ENCODE peak calls at places on chromosomes 6 and 20, in eight cellular contexts. One of them, this sample, is unnamed.
A peak's percentile ranks its signal among the peaks of the same experiment; 100 is the strongest.

GRCh38 chr6:73713426-73714147 is 17.6 kb downstream of the CD109 start:
- DNase-seq in AG08395: no peak
- DNase-seq in cerebellar nuclear complex: no peak
- DNase-seq in activated T-helper 2 cell treated with anti-CD3 and anti-CD28 coated beads, Interferon-gamma antibody, Interleukin-2, Interleukin-4, amounts not matched to agents 10 μg/mL and 5 μg/mL and 100 μg/mL, durations not matched to agents 14 hours and 24 hours and 36 hours: no peak
- DNase-seq in ELF-1: no peak
- DNase-seq in germinal center: no peak
- DNase-seq in NCI-H345: no peak
- DNase-seq in stimulated activated CD8-positive, alpha-beta memory T cell treated with anti-CD3 and anti-CD28 coated beads, Interleukin-7, amount 100 ng/mL, for 1 hour: no peak
- DNase-seq in this sample: no peak

GRCh38 chr6:100803264-100803663 is 77.9 kb downstream of the ASCC3 start:
- DNase-seq in NCI-H345: no peak
- DNase-seq in activated T-helper 2 cell treated with anti-CD3 and anti-CD28 coated beads, Interferon-gamma antibody, Interleukin-2, Interleukin-4, amounts not matched to agents 10 μg/mL and 5 μg/mL and 100 μg/mL, durations not matched to agents 14 hours and 24 hours and 36 hours: no peak
- DNase-seq in AG08395: no peak
- DNase-seq in ELF-1: no peak
- DNase-seq in stimulated activated CD8-positive, alpha-beta memory T cell treated with anti-CD3 and anti-CD28 coated beads, Interleukin-7, amount 100 ng/mL, for 1 hour: no peak
- DNase-seq in cerebellar nuclear complex: no peak
- DNase-seq in germinal center: no peak
- DNase-seq in this sample: no peak

GRCh38 chr20:54132612-54133433 is 41.0 kb downstream of the CYP24A1 start:
- DNase-seq in NCI-H345: no peak
- DNase-seq in AG08395: peak; percentile 84
- DNase-seq in cerebellar nuclear complex: no peak
- DNase-seq in germinal center: no peak
- DNase-seq in ELF-1: peak; percentile 48
- DNase-seq in stimulated activated CD8-positive, alpha-beta memory T cell treated with anti-CD3 and anti-CD28 coated beads, Interleukin-7, amount 100 ng/mL, for 1 hour: no peak
- DNase-seq in activated T-helper 2 cell treated with anti-CD3 and anti-CD28 coated beads, Interferon-gamma antibody, Interleukin-2, Interleukin-4, amounts not matched to agents 10 μg/mL and 5 μg/mL and 100 μg/mL, durations not matched to agents 14 hours and 24 hours and 36 hours: no peak
- DNase-seq in this sample: no peak

GRCh38 chr6:6556738-6557503 is 31.6 kb upstream of the LY86 start:
- DNase-seq in cerebellar nuclear complex: no peak
- DNase-seq in AG08395: peak; percentile 32
- DNase-seq in stimulated activated CD8-positive, alpha-beta memory T cell treated with anti-CD3 and anti-CD28 coated beads, Interleukin-7, amount 100 ng/mL, for 1 hour: no peak
- DNase-seq in ELF-1: peak; percentile 79
- DNase-seq in NCI-H345: peak; percentile 1
- DNase-seq in activated T-helper 2 cell treated with anti-CD3 and anti-CD28 coated beads, Interferon-gamma antibody, Interleukin-2, Interleukin-4, amounts not matched to agents 10 μg/mL and 5 μg/mL and 100 μg/mL, durations not matched to agents 14 hours and 24 hours and 36 hours: no peak
- DNase-seq in germinal center: peak; percentile 69
- DNase-seq in this sample: peak; percentile 26

GRCh38 chr6:35725721-35726438 is 11.0 kb upstream of the ARMC12 start:
- DNase-seq in ELF-1: peak; percentile 14
- DNase-seq in activated T-helper 2 cell treated with anti-CD3 and anti-CD28 coated beads, Interferon-gamma antibody, Interleukin-2, Interleukin-4, amounts not matched to agents 10 μg/mL and 5 μg/mL and 100 μg/mL, durations not matched to agents 14 hours and 24 hours and 36 hours: no peak
- DNase-seq in stimulated activated CD8-positive, alpha-beta memory T cell treated with anti-CD3 and anti-CD28 coated beads, Interleukin-7, amount 100 ng/mL, for 1 hour: no peak
- DNase-seq in germinal center: no peak
- DNase-seq in cerebellar nuclear complex: no peak
- DNase-seq in NCI-H345: no peak
- DNase-seq in AG08395: no peak
- DNase-seq in this sample: no peak

GRCh38 chr6:73451166-73452106 is 661 bp downstream of the CGAS start:
- DNase-seq in cerebellar nuclear complex: no peak
- DNase-seq in germinal center: peak; percentile 56
- DNase-seq in ELF-1: peak; percentile 78
- DNase-seq in stimulated activated CD8-positive, alpha-beta memory T cell treated with anti-CD3 and anti-CD28 coated beads, Interleukin-7, amount 100 ng/mL, for 1 hour: no peak
- DNase-seq in AG08395: peak; percentile 39
- DNase-seq in activated T-helper 2 cell treated with anti-CD3 and anti-CD28 coated beads, Interferon-gamma antibody, Interleukin-2, Interleukin-4, amounts not matched to agents 10 μg/mL and 5 μg/mL and 100 μg/mL, durations not matched to agents 14 hours and 24 hours and 36 hours: peak; percentile 37
- DNase-seq in NCI-H345: peak; percentile 39
- DNase-seq in this sample: peak; percentile 22

GRCh38 chr6:47733879-47734558 is 35.6 kb downstream of the ADGRF4 start:
- DNase-seq in germinal center: peak; percentile 34
- DNase-seq in cerebellar nuclear complex: peak; percentile 8
- DNase-seq in AG08395: no peak
- DNase-seq in activated T-helper 2 cell treated with anti-CD3 and anti-CD28 coated beads, Interferon-gamma antibody, Interleukin-2, Interleukin-4, amounts not matched to agents 10 μg/mL and 5 μg/mL and 100 μg/mL, durations not matched to agents 14 hours and 24 hours and 36 hours: no peak
- DNase-seq in NCI-H345: peak; percentile 36
- DNase-seq in ELF-1: peak; percentile 30
- DNase-seq in stimulated activated CD8-positive, alpha-beta memory T cell treated with anti-CD3 and anti-CD28 coated beads, Interleukin-7, amount 100 ng/mL, for 1 hour: no peak
- DNase-seq in this sample: no peak

GRCh38 chr6:44397424-44398169 is 10.1 kb downstream of the CDC5L start:
- DNase-seq in NCI-H345: no peak
- DNase-seq in cerebellar nuclear complex: no peak
- DNase-seq in AG08395: no peak
- DNase-seq in stimulated activated CD8-positive, alpha-beta memory T cell treated with anti-CD3 and anti-CD28 coated beads, Interleukin-7, amount 100 ng/mL, for 1 hour: no peak
- DNase-seq in ELF-1: no peak
- DNase-seq in activated T-helper 2 cell treated with anti-CD3 and anti-CD28 coated beads, Interferon-gamma antibody, Interleukin-2, Interleukin-4, amounts not matched to agents 10 μg/mL and 5 μg/mL and 100 μg/mL, durations not matched to agents 14 hours and 24 hours and 36 hours: no peak
- DNase-seq in germinal center: no peak
- DNase-seq in this sample: no peak

GRCh38 chr6:122790740-122791679 is 2.0 kb downstream of the SMPDL3A start:
- DNase-seq in stimulated activated CD8-positive, alpha-beta memory T cell treated with anti-CD3 and anti-CD28 coated beads, Interleukin-7, amount 100 ng/mL, for 1 hour: no peak
- DNase-seq in AG08395: no peak
- DNase-seq in ELF-1: no peak
- DNase-seq in cerebellar nuclear complex: no peak
- DNase-seq in activated T-helper 2 cell treated with anti-CD3 and anti-CD28 coated beads, Interferon-gamma antibody, Interleukin-2, Interleukin-4, amounts not matched to agents 10 μg/mL and 5 μg/mL and 100 μg/mL, durations not matched to agents 14 hours and 24 hours and 36 hours: no peak
- DNase-seq in NCI-H345: no peak
- DNase-seq in germinal center: no peak
- DNase-seq in this sample: no peak

GRCh38 chr6:55536579-55536978 is 42.4 kb downstream of the HMGCLL1 start:
- DNase-seq in AG08395: no peak
- DNase-seq in cerebellar nuclear complex: no peak
- DNase-seq in NCI-H345: no peak
- DNase-seq in germinal center: no peak
- DNase-seq in activated T-helper 2 cell treated with anti-CD3 and anti-CD28 coated beads, Interferon-gamma antibody, Interleukin-2, Interleukin-4, amounts not matched to agents 10 μg/mL and 5 μg/mL and 100 μg/mL, durations not matched to agents 14 hours and 24 hours and 36 hours: no peak
- DNase-seq in stimulated activated CD8-positive, alpha-beta memory T cell treated with anti-CD3 and anti-CD28 coated beads, Interleukin-7, amount 100 ng/mL, for 1 hour: no peak
- DNase-seq in ELF-1: no peak
- DNase-seq in this sample: no peak

This sample was measured in effector memory CD8-positive, alpha-beta T cell.